ENCODE peak calls at places on chromosome 16, in nine cellular contexts. K is Caki2; E is A172; L is GM19239; T is activated CD4-positive, CD25-positive, alpha-beta regulatory T cell treated with anti-CD3 and anti-CD28 coated beads, Interleukin-2, amount 50 U/mL, for 16 hours; V is adrenal gland; G is activated T-cell treated with anti-CD3 and anti-CD28 coated beads for 1 hour; X is activated CD4-positive, alpha-beta T cell treated with anti-CD3 and anti-CD28 coated beads, Interleukin-2, amount 50 U/mL, for 1 hour; N is frontal cortex. S is an unnamed sample.

GRCh38 chr16:72846594-72846993 is 201.3 kb downstream of the ZFHX3 start:
- DNase-seq in K (no peak), E (no peak), L (no peak), T (no peak), V (no peak), G (no peak), X (no peak), N (no peak), S (no peak)

GRCh38 chr16:88566158-88566557 is 4.0 kb upstream of the ZC3H18 start:
- DNase-seq in K (peak), E (no peak), L (no peak), T (no peak), V (no peak), G (no peak), X (no peak), N (no peak), S (no peak)

GRCh38 chr16:75231570-75231969 is 12.8 kb downstream of the CTRB1 start:
- DNase-seq in K (no peak), E (no peak), L (no peak), T (no peak), V (no peak), G (no peak), X (no peak), N (no peak), S (no peak)

GRCh38 chr16:1054660-1055556 is 17.6 kb upstream of the SSTR5 start:
- DNase-seq in K (no peak), E (no peak), L (peak), T (no peak), V (peak), G (peak), X (peak), N (peak), S (peak)

GRCh38 chr16:6016530-6017184 is 919.1 kb upstream of the EEF2KMT start:
- DNase-seq in K (peak), E (peak), L (no peak), T (no peak), V (no peak), G (no peak), X (no peak), N (no peak), S (no peak)

GRCh38 chr16:71995038-71995437 is 5.2 kb downstream of the PKD1L3 start:
- DNase-seq in K (no peak), E (no peak), L (no peak), T (no peak), V (no peak), G (no peak), X (no peak), N (no peak), S (no peak)

GRCh38 chr16:2088759-2089358 is 41.1 kb downstream of the TSC2 start:
- DNase-seq in K (no peak), E (no peak), L (no peak), T (no peak), V (no peak), G (no peak), X (no peak), N (no peak), S (no peak)

GRCh38 chr16:58614212-58614611 is 15.4 kb downstream of the CNOT1 start:
- DNase-seq in K (no peak), E (peak), L (no peak), T (no peak), V (no peak), G (no peak), X (no peak), N (no peak), S (no peak)

GRCh38 chr16:82280867-82281266 is 110.8 kb upstream of the MPHOSPH6 start:
- DNase-seq in K (no peak), E (no peak), L (no peak), T (no peak), V (no peak), G (no peak), X (no peak), N (no peak), S (no peak)

GRCh38 chr16:50519602-50520001 is 28.6 kb upstream of the NKD1 start:
- DNase-seq in K (no peak), E (no peak), L (no peak), T (no peak), V (no peak), G (no peak), X (no peak), N (no peak), S (no peak)

GRCh38 chr16:68259007-68259406 is 5.3 kb upstream of the SLC7A6 start:
- DNase-seq in K (no peak), E (no peak), L (no peak), T (no peak), V (no peak), G (no peak), X (no peak), N (no peak), S (no peak)